ENCODE peak calls at places on chromosomes 2 and 18, in four cellular contexts. P, W, R and K are unnamed samples.
A peak's percentile ranks its signal among the peaks of the same experiment; 100 is the strongest.

GRCh38 chr2:102826904-102827303 is 65.1 kb downstream of the TMEM182 start:
- DNase-seq in P (peak; percentile 15), W (no peak), R (no peak), K (peak; percentile 14)

GRCh38 chr18:58298251-58299134 is 254.5 kb downstream of the NEDD4L start:
- DNase-seq in P (no peak), W (no peak), R (no peak), K (no peak)

GRCh38 chr2:240956935-240957655 is 41.3 kb upstream of the SNED1 start:
- DNase-seq in P (no peak), W (no peak), R (no peak), K (no peak)

GRCh38 chr18:23609390-23610008 is 23.2 kb upstream of the NPC1 start:
- DNase-seq in P (no peak), W (no peak), R (no peak), K (no peak)

GRCh38 chr2:25700221-25700660 is 26.9 kb upstream of the DTNB start:
- DNase-seq in P (peak; percentile 63), W (peak; percentile 26), R (peak; percentile 37), K (peak; percentile 73)

GRCh38 chr2:234961784-234962183 is 10.0 kb downstream of the SH3BP4 start:
- DNase-seq in P (no peak), W (no peak), R (no peak), K (no peak)

GRCh38 chr2:216083464-216084279 is 2.0 kb downstream of the TMEM169 start:
- DNase-seq in P (peak; percentile 6), W (no peak), R (no peak), K (peak; percentile 16)

GRCh38 chr2:129248183-129248582 is 731.3 kb upstream of the RAB6C start:
- DNase-seq in P (no peak), W (no peak), R (no peak), K (no peak)

GRCh38 chr2:239465017-239466001 is 64.5 kb upstream of the HDAC4 start:
- DNase-seq in P (no peak), W (no peak), R (no peak), K (peak; percentile 74)

GRCh38 chr2:190407246-190407661 is 901 bp upstream of the MFSD6 start:
- DNase-seq in P (no peak), W (no peak), R (no peak), K (no peak)

GRCh38 chr2:231640646-231641111 is 48.0 kb downstream of the TEX44 start:
- DNase-seq in P (no peak), W (no peak), R (no peak), K (no peak)

GRCh38 chr2:118670868-118671267 is 176.6 kb downstream of the EN1 start:
- DNase-seq in P (no peak), W (no peak), R (no peak), K (no peak)

GRCh38 chr18:42112657-42113420 is 157.8 kb downstream of the PIK3C3 start:
- DNase-seq in P (peak; percentile 28), W (no peak), R (no peak), K (no peak)

GRCh38 chr18:50662177-50662576 is 102.3 kb downstream of the MAPK4 start:
- DNase-seq in P (peak; percentile 4), W (no peak), R (no peak), K (peak; percentile 46)

GRCh38 chr2:233089851-233090250 is 29.7 kb downstream of the INPP5D start:
- DNase-seq in P (no peak), W (no peak), R (no peak), K (no peak)

GRCh38 chr2:120167272-120167671 is 55.9 kb downstream of the TMEM185B start:
- DNase-seq in P (no peak), W (no peak), R (no peak), K (no peak)

GRCh38 chr2:216596234-216596985 is 36.8 kb upstream of the IGFBP2 start:
- DNase-seq in P (no peak), W (no peak), R (no peak), K (peak; percentile 94)

GRCh38 chr2:219496781-219497494 is 1.8 kb upstream of the GMPPA start:
- DNase-seq in P (peak; percentile 30), W (no peak), R (no peak), K (no peak)